ENCODE peak calls at places on chromosome 9, in nine cellular contexts. I is cardiac fibroblast, V is heart right ventricle, Q is EL, D is nucleus accumbens, X is AG10803, A is mucosa of descending colon, R is iPS-NIHi11, H is cardiac muscle cell. F is an unnamed sample.

GRCh38 chr9:83456226-83456625 is 82.0 kb downstream of the FRMD3 start:
- DNase-seq in A (no peak), D (no peak), X (no peak), V (no peak), Q (no peak), I (no peak), H (no peak), R (no peak), F (no peak)

GRCh38 chr9:114071197-114071795 is 6.8 kb downstream of the AMBP start:
- DNase-seq in H (no peak), Q (no peak), R (no peak), A (no peak), D (no peak), V (no peak), I (no peak), X (no peak), F (no peak)

GRCh38 chr9:112003538-112003937 is 106.9 kb downstream of the UGCG start:
- DNase-seq in X (no peak), Q (no peak), A (no peak), V (no peak), H (no peak), I (no peak), R (no peak), D (no peak), F (no peak)

GRCh38 chr9:122354536-122355199 is 16.2 kb upstream of the PTGS1 start:
- DNase-seq in H (no peak), R (no peak), D (no peak), V (peak; percentile 25), A (no peak), X (no peak), Q (no peak), I (no peak), F (no peak)

GRCh38 chr9:116661037-116661954 is 25.8 kb upstream of the TRIM32 start:
- DNase-seq in V (no peak), A (no peak), Q (peak; percentile 72), H (peak; percentile 79), R (peak; percentile 84), D (no peak), X (peak; percentile 90), I (peak; percentile 91), F (peak; percentile 91)

GRCh38 chr9:136223871-136224640 is 19.1 kb upstream of the LHX3 start:
- DNase-seq in X (no peak), V (no peak), I (no peak), D (no peak), H (no peak), A (no peak), R (no peak), Q (no peak), F (no peak)

GRCh38 chr9:135590486-135591079 is 29.0 kb downstream of the PAEP start:
- DNase-seq in H (no peak), I (no peak), X (no peak), R (no peak), V (no peak), D (no peak), A (peak; percentile 41), Q (no peak), F (no peak)

GRCh38 chr9:117074337-117074662 is 340.6 kb downstream of the ASTN2 start:
- DNase-seq in V (no peak), I (no peak), X (no peak), H (no peak), A (no peak), R (no peak), D (no peak), Q (no peak), F (no peak)

GRCh38 chr9:971901-972511 is 4.4 kb upstream of the DMRT3 start:
- DNase-seq in R (peak; percentile 83), Q (no peak), D (no peak), I (no peak), X (no peak), H (peak; percentile 67), A (no peak), V (no peak), F (peak; percentile 93)

GRCh38 chr9:93308158-93308602 is 124.2 kb downstream of the WNK2 start:
- DNase-seq in I (no peak), D (no peak), Q (no peak), R (no peak), A (no peak), V (no peak), X (no peak), H (no peak), F (no peak)

GRCh38 chr9:14272924-14273528 is 40.9 kb downstream of the NFIB start:
- DNase-seq in R (no peak), A (no peak), I (no peak), X (no peak), H (no peak), V (no peak), D (no peak), Q (no peak), F (no peak)

GRCh38 chr9:134923466-134923865 is 5.8 kb upstream of the FCN1 start:
- DNase-seq in A (no peak), I (no peak), V (no peak), H (no peak), X (no peak), R (no peak), D (no peak), Q (no peak), F (no peak)

GRCh38 chr9:86636614-86637013 is 282.4 kb upstream of the TUT7 start:
- DNase-seq in H (peak; percentile 75), D (no peak), A (no peak), X (no peak), I (peak; percentile 35), Q (no peak), R (no peak), V (no peak), F (no peak)

GRCh38 chr9:70340572-70340971 is 73.9 kb downstream of the KLF9 start:
- DNase-seq in I (peak; percentile 70), Q (peak; percentile 28), A (no peak), D (no peak), V (no peak), X (peak; percentile 47), H (peak; percentile 34), R (no peak), F (peak; percentile 22)

F was measured in GM23338.